ENCODE peak calls at places on chromosomes 4 and X, in eight cellular contexts. B is ovary; E is mucosa of descending colon; S is CD8-positive, alpha-beta T cell; T is brain microvascular endothelial cell; O is left ventricle myocardium inferior; G is esophagus squamous epithelium; R is foreskin fibroblast. A is an unnamed sample.

GRCh38 chrX:153853180-153853901 is 23.0 kb upstream of the PDZD4 start:
- DNase-seq in E (no peak), O (no peak), S (no peak), R (no peak), T (no peak), B (no peak), G (no peak), A (no peak)

GRCh38 chr4:136687118-136687517 is 845.2 kb downstream of the PCDH18 start:
- DNase-seq in E (no peak), G (no peak), R (no peak), O (no peak), T (no peak), B (no peak), S (no peak), A (no peak)

GRCh38 chr4:121514443-121514842 is 133.6 kb upstream of the QRFPR start:
- DNase-seq in E (no peak), S (no peak), G (no peak), O (no peak), B (no peak), R (no peak), T (no peak), A (no peak)

GRCh38 chr4:46506876-46507275 is 116.9 kb upstream of the GABRA2 start:
- DNase-seq in S (no peak), T (no peak), E (no peak), R (no peak), O (no peak), B (no peak), G (no peak), A (no peak)

GRCh38 chrX:154779261-154779660 is 16.6 kb downstream of the DKC1 start:
- DNase-seq in G (no peak), R (peak; percentile 52), O (no peak), T (no peak), S (no peak), E (no peak), B (no peak), A (no peak)

GRCh38 chrX:120308558-120308957 is 2.7 kb downstream of the TMEM255A start:
- DNase-seq in B (peak; percentile 38), G (no peak), R (peak; percentile 7), O (no peak), T (no peak), S (no peak), E (no peak), A (no peak)

GRCh38 chr4:62487016-62487415 is 1286.9 kb downstream of the ADGRL3 start:
- DNase-seq in R (no peak), T (no peak), O (no peak), B (no peak), G (no peak), S (no peak), E (no peak), A (no peak)

GRCh38 chr4:114924311-114924710 is 189.1 kb downstream of the NDST4 start:
- DNase-seq in T (no peak), O (no peak), R (no peak), S (no peak), E (no peak), G (no peak), B (no peak), A (no peak)

GRCh38 chr4:117983541-117984451 is 50.5 kb upstream of the NDST3 start:
- DNase-seq in S (no peak), T (no peak), G (no peak), R (no peak), E (no peak), O (no peak), B (no peak), A (no peak)

GRCh38 chr4:166252487-166253402 is 379.7 kb downstream of the TLL1 start:
- DNase-seq in E (peak; percentile 43), G (no peak), S (no peak), R (peak; percentile 45), T (peak; percentile 24), B (no peak), O (no peak), A (no peak)

GRCh38 chr4:1813915-1814314 is 20.8 kb downstream of the FGFR3 start:
- DNase-seq in T (no peak), R (no peak), B (no peak), G (no peak), S (no peak), E (no peak), O (no peak), A (no peak)

GRCh38 chrX:68842781-68843581 is 14.2 kb downstream of the EFNB1 start:
- DNase-seq in S (no peak), R (no peak), O (peak; percentile 20), G (no peak), E (peak; percentile 52), B (no peak), T (no peak), A (no peak)

GRCh38 chrX:51641421-51642021 is 22.8 kb upstream of the CENPVL3 start:
- DNase-seq in E (peak; percentile 12), S (no peak), B (no peak), T (peak; percentile 32), O (no peak), R (peak; percentile 69), G (no peak), A (no peak)

GRCh38 chr4:118813561-118813960 is 22.4 kb downstream of the SEC24D start:
- DNase-seq in T (no peak), G (no peak), R (no peak), S (no peak), B (no peak), E (no peak), O (no peak), A (no peak)

GRCh38 chr4:145920205-145920604 is 18.4 kb downstream of the ZNF827 start:
- DNase-seq in B (no peak), G (no peak), R (peak; percentile 91), E (no peak), O (no peak), S (no peak), T (peak; percentile 91), A (no peak)

GRCh38 chr4:80266267-80266901 is at the start of gene FGF5:
- DNase-seq in T (peak; percentile 90), O (peak; percentile 25), G (no peak), R (peak; percentile 99), E (no peak), S (no peak), B (peak; percentile 33), A (no peak)

GRCh38 chr4:166078956-166079355 is 205.9 kb downstream of the TLL1 start:
- DNase-seq in E (no peak), R (no peak), G (no peak), S (no peak), O (no peak), B (no peak), T (peak; percentile 20), A (no peak)

GRCh38 chrX:29872831-29873230 is 342.5 kb upstream of the MAGEB2 start:
- DNase-seq in O (no peak), T (no peak), E (no peak), R (no peak), B (no peak), S (no peak), G (no peak), A (no peak)

GRCh38 chr4:68572653-68573052 is 3.5 kb downstream of the UGT2B17 start:
- DNase-seq in S (no peak), T (no peak), G (no peak), B (no peak), E (peak; percentile 55), R (no peak), O (no peak), A (no peak)

GRCh38 chr4:109969909-109970308 is 57.2 kb downstream of the EGF start:
- DNase-seq in R (no peak), O (no peak), E (no peak), G (no peak), B (no peak), T (no peak), S (no peak), A (no peak)

GRCh38 chr4:108466936-108467902 is 153.2 kb upstream of the RPL34 start:
- DNase-seq in B (no peak), O (no peak), E (no peak), T (peak; percentile 81), G (no peak), S (no peak), R (peak; percentile 92), A (no peak)

GRCh38 chr4:6560416-6561172 is 14.4 kb upstream of the MAN2B2 start:
- DNase-seq in B (no peak), S (no peak), R (peak; percentile 70), E (no peak), O (no peak), G (no peak), T (peak; percentile 47), A (no peak)

GRCh38 chr4:153468587-153468986 is 2.4 kb downstream of the TMEM131L start:
- DNase-seq in S (no peak), E (no peak), R (peak; percentile 10), G (no peak), T (no peak), B (no peak), O (no peak), A (no peak)
- H3K4me3 ChIP-seq in S (peak overlapping the region; percentile 94), E (no peak overlapping the region), R (peak overlapping the region; percentile 72), G (peak overlapping the region; percentile 96), T (no peak overlapping the region), B (no peak overlapping the region), O (peak overlapping the region; percentile 93), A (peak overlapping the region; percentile 86)

GRCh38 chr4:113049421-113050355 is at the start of gene ANK2:
- DNase-seq in B (peak; percentile 35), E (no peak), R (peak; percentile 39), T (no peak), O (no peak), G (no peak), S (no peak), A (no peak)
- H3K4me3 ChIP-seq in B (peak within 1 kb of the TSS; percentile 24), E (no peak within 1 kb of the TSS), R (peak within 1 kb of the TSS; percentile 12), T (peak within 1 kb of the TSS; percentile 10), O (peak within 1 kb of the TSS; percentile 37), G (peak within 1 kb of the TSS; percentile 30), S (no peak within 1 kb of the TSS), A (peak within 1 kb of the TSS; percentile 30)

DNA sequence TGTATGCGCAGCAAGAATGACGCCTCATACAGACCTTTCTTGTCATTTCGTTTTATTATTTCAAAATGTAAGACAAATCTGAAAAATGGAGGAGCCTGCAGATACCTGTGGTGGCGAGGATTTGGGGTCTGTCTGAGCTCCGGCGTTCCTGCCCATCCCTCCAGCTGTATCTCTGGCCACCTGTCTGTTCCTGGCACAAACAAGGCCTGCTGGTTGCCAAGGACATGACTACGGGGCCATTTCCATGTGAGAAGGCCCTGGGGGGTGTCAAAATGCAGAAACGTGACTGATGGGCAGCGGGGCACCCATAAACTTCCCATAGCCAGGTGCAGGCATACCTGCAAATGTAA is 591 bp upstream of the TSPAN7 start:
- DNase-seq in T (no peak), G (no peak), E (no peak), O (no peak), S (no peak), B (peak; percentile 14), R (no peak), A (no peak)
- H3K4me3 ChIP-seq in T (peak overlapping the region; percentile 49), G (peak overlapping the region; percentile 68), E (no peak overlapping the region), O (peak overlapping the region; percentile 71), S (peak overlapping the region; percentile 64), B (peak overlapping the region; percentile 38), R (peak overlapping the region; percentile 52), A (peak overlapping the region; percentile 48)

DNA sequence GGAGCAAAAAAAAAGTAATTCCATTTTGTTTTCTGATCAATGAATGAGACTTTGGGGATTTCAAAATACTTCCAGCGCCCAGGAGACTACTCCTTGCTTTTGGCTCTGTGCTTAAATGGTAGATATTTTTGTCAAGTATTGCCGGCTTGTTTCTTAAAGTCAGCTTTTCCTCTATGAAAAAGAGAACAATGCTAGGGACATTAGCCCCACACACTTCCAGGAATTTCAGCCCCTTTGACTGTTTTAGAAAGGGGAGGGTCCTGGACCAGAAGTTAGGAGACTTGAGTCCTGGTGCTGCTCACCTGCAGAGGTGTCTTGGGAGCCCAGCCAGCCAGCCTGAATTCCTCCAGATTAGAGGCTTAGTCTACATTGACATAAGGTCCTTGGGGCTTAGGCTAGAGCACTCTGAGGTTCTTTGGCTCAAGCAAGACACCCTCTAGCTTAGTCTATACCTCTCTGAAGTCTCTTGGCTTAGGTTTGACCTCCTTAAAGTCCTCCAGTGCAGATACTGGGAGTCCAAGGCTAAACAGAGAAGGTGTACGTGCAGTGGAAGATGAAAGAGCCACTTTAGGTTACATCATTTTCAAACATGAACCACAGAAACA is 1.6 kb upstream of the SETD7 start:
- DNase-seq in S (no peak), T (no peak), B (no peak), O (no peak), R (no peak), G (no peak), E (peak; percentile 16), A (no peak)
- H3K4me3 ChIP-seq in S (peak overlapping the region; percentile 79), T (peak overlapping the region; percentile 85), B (peak overlapping the region; percentile 82), O (peak overlapping the region; percentile 92), R (peak overlapping the region; percentile 91), G (peak overlapping the region; percentile 97), E (no peak overlapping the region), A (peak overlapping the region; percentile 66)